ENCODE peak calls at places on chromosomes 13 and 19, in eight cellular contexts. One of them, this sample, is unnamed.

GRCh38 chr19:48182434-48182833 is 12.0 kb downstream of the ZSWIM9 start:
- DNase-seq in DMS79 treated with DMSO at 0.1 percent for 48 hours: no peak
- DNase-seq in stimulated activated CD4-positive, alpha-beta T cell treated with anti-CD3 and anti-CD28 coated beads, Interleukin-1b, Interleukin-23, amount 100 ng/mL, for 1 hour: no peak
- DNase-seq in thoracic aorta: no peak
- DNase-seq in dermis blood vessel endothelial cell: no peak
- DNase-seq in hypothalamus: no peak
- DNase-seq in T1000: no peak
- DNase-seq in C1 segment of cervical spinal cord: no peak
- DNase-seq in this sample: no peak

GRCh38 chr13:33466262-33466661 is 180.7 kb upstream of the STARD13 start:
- DNase-seq in thoracic aorta: no peak
- DNase-seq in T1000: no peak
- DNase-seq in DMS79 treated with DMSO at 0.1 percent for 48 hours: no peak
- DNase-seq in stimulated activated CD4-positive, alpha-beta T cell treated with anti-CD3 and anti-CD28 coated beads, Interleukin-1b, Interleukin-23, amount 100 ng/mL, for 1 hour: no peak
- DNase-seq in C1 segment of cervical spinal cord: no peak
- DNase-seq in hypothalamus: no peak
- DNase-seq in dermis blood vessel endothelial cell: peak
- DNase-seq in this sample: no peak

GRCh38 chr13:50126378-50127016 is 111.3 kb downstream of the KCNRG start:
- DNase-seq in DMS79 treated with DMSO at 0.1 percent for 48 hours: peak
- DNase-seq in T1000: no peak
- DNase-seq in thoracic aorta: no peak
- DNase-seq in stimulated activated CD4-positive, alpha-beta T cell treated with anti-CD3 and anti-CD28 coated beads, Interleukin-1b, Interleukin-23, amount 100 ng/mL, for 1 hour: no peak
- DNase-seq in C1 segment of cervical spinal cord: no peak
- DNase-seq in hypothalamus: no peak
- DNase-seq in dermis blood vessel endothelial cell: peak
- DNase-seq in this sample: peak

GRCh38 chr19:5090780-5091575 is 122.1 kb downstream of the KDM4B start:
- DNase-seq in hypothalamus: no peak
- DNase-seq in dermis blood vessel endothelial cell: no peak
- DNase-seq in thoracic aorta: no peak
- DNase-seq in T1000: no peak
- DNase-seq in DMS79 treated with DMSO at 0.1 percent for 48 hours: peak
- DNase-seq in stimulated activated CD4-positive, alpha-beta T cell treated with anti-CD3 and anti-CD28 coated beads, Interleukin-1b, Interleukin-23, amount 100 ng/mL, for 1 hour: no peak
- DNase-seq in C1 segment of cervical spinal cord: peak
- DNase-seq in this sample: no peak

GRCh38 chr13:113843063-113843654 is 20.7 kb downstream of the GAS6 start:
- DNase-seq in dermis blood vessel endothelial cell: no peak
- DNase-seq in thoracic aorta: no peak
- DNase-seq in T1000: no peak
- DNase-seq in C1 segment of cervical spinal cord: no peak
- DNase-seq in DMS79 treated with DMSO at 0.1 percent for 48 hours: no peak
- DNase-seq in stimulated activated CD4-positive, alpha-beta T cell treated with anti-CD3 and anti-CD28 coated beads, Interleukin-1b, Interleukin-23, amount 100 ng/mL, for 1 hour: no peak
- DNase-seq in hypothalamus: no peak
- DNase-seq in this sample: peak

GRCh38 chr13:97853550-97853949 is 99.9 kb upstream of the IPO5 start:
- DNase-seq in stimulated activated CD4-positive, alpha-beta T cell treated with anti-CD3 and anti-CD28 coated beads, Interleukin-1b, Interleukin-23, amount 100 ng/mL, for 1 hour: no peak
- DNase-seq in T1000: no peak
- DNase-seq in DMS79 treated with DMSO at 0.1 percent for 48 hours: no peak
- DNase-seq in dermis blood vessel endothelial cell: no peak
- DNase-seq in thoracic aorta: no peak
- DNase-seq in hypothalamus: no peak
- DNase-seq in C1 segment of cervical spinal cord: no peak
- DNase-seq in this sample: no peak

GRCh38 chr13:101230271-101230890 is 185.9 kb downstream of the NALCN start:
- DNase-seq in DMS79 treated with DMSO at 0.1 percent for 48 hours: no peak
- DNase-seq in hypothalamus: no peak
- DNase-seq in C1 segment of cervical spinal cord: no peak
- DNase-seq in dermis blood vessel endothelial cell: no peak
- DNase-seq in stimulated activated CD4-positive, alpha-beta T cell treated with anti-CD3 and anti-CD28 coated beads, Interleukin-1b, Interleukin-23, amount 100 ng/mL, for 1 hour: no peak
- DNase-seq in thoracic aorta: no peak
- DNase-seq in T1000: no peak
- DNase-seq in this sample: no peak

GRCh38 chr13:70311175-70311574 is 202.9 kb upstream of the KLHL1 start:
- DNase-seq in stimulated activated CD4-positive, alpha-beta T cell treated with anti-CD3 and anti-CD28 coated beads, Interleukin-1b, Interleukin-23, amount 100 ng/mL, for 1 hour: no peak
- DNase-seq in hypothalamus: no peak
- DNase-seq in dermis blood vessel endothelial cell: no peak
- DNase-seq in DMS79 treated with DMSO at 0.1 percent for 48 hours: no peak
- DNase-seq in thoracic aorta: no peak
- DNase-seq in T1000: no peak
- DNase-seq in C1 segment of cervical spinal cord: no peak
- DNase-seq in this sample: no peak

GRCh38 chr19:29690842-29691241 is 24.2 kb downstream of the C19orf12 start:
- DNase-seq in T1000: peak
- DNase-seq in DMS79 treated with DMSO at 0.1 percent for 48 hours: no peak
- DNase-seq in dermis blood vessel endothelial cell: peak
- DNase-seq in C1 segment of cervical spinal cord: no peak
- DNase-seq in hypothalamus: no peak
- DNase-seq in stimulated activated CD4-positive, alpha-beta T cell treated with anti-CD3 and anti-CD28 coated beads, Interleukin-1b, Interleukin-23, amount 100 ng/mL, for 1 hour: no peak
- DNase-seq in thoracic aorta: no peak
- DNase-seq in this sample: no peak

GRCh38 chr19:48095637-48096175 is 14.9 kb downstream of the PLA2G4C start:
- DNase-seq in thoracic aorta: no peak
- DNase-seq in C1 segment of cervical spinal cord: no peak
- DNase-seq in dermis blood vessel endothelial cell: no peak
- DNase-seq in hypothalamus: no peak
- DNase-seq in T1000: no peak
- DNase-seq in stimulated activated CD4-positive, alpha-beta T cell treated with anti-CD3 and anti-CD28 coated beads, Interleukin-1b, Interleukin-23, amount 100 ng/mL, for 1 hour: no peak
- DNase-seq in DMS79 treated with DMSO at 0.1 percent for 48 hours: no peak
- DNase-seq in this sample: no peak

GRCh38 chr13:101415358-101416174 is 742 bp downstream of the NALCN start:
- DNase-seq in T1000: no peak
- DNase-seq in hypothalamus: peak
- DNase-seq in dermis blood vessel endothelial cell: peak
- DNase-seq in stimulated activated CD4-positive, alpha-beta T cell treated with anti-CD3 and anti-CD28 coated beads, Interleukin-1b, Interleukin-23, amount 100 ng/mL, for 1 hour: no peak
- DNase-seq in C1 segment of cervical spinal cord: peak
- DNase-seq in thoracic aorta: no peak
- DNase-seq in DMS79 treated with DMSO at 0.1 percent for 48 hours: peak
- DNase-seq in this sample: no peak

GRCh38 chr19:42051166-42052115 is 18.6 kb downstream of the GRIK5 start:
- DNase-seq in T1000: no peak
- DNase-seq in dermis blood vessel endothelial cell: no peak
- DNase-seq in DMS79 treated with DMSO at 0.1 percent for 48 hours: peak
- DNase-seq in C1 segment of cervical spinal cord: no peak
- DNase-seq in thoracic aorta: no peak
- DNase-seq in hypothalamus: no peak
- DNase-seq in stimulated activated CD4-positive, alpha-beta T cell treated with anti-CD3 and anti-CD28 coated beads, Interleukin-1b, Interleukin-23, amount 100 ng/mL, for 1 hour: no peak
- DNase-seq in this sample: no peak

GRCh38 chr19:12918253-12918652 is 840 bp downstream of the SYCE2 start:
- DNase-seq in stimulated activated CD4-positive, alpha-beta T cell treated with anti-CD3 and anti-CD28 coated beads, Interleukin-1b, Interleukin-23, amount 100 ng/mL, for 1 hour: no peak
- DNase-seq in T1000: no peak
- DNase-seq in C1 segment of cervical spinal cord: no peak
- DNase-seq in dermis blood vessel endothelial cell: no peak
- DNase-seq in thoracic aorta: no peak
- DNase-seq in hypothalamus: no peak
- DNase-seq in DMS79 treated with DMSO at 0.1 percent for 48 hours: no peak
- DNase-seq in this sample: no peak

GRCh38 chr19:3042545-3043267 is 13.6 kb upstream of the TLE2 start:
- DNase-seq in hypothalamus: no peak
- DNase-seq in stimulated activated CD4-positive, alpha-beta T cell treated with anti-CD3 and anti-CD28 coated beads, Interleukin-1b, Interleukin-23, amount 100 ng/mL, for 1 hour: no peak
- DNase-seq in dermis blood vessel endothelial cell: no peak
- DNase-seq in C1 segment of cervical spinal cord: no peak
- DNase-seq in thoracic aorta: no peak
- DNase-seq in DMS79 treated with DMSO at 0.1 percent for 48 hours: no peak
- DNase-seq in T1000: no peak
- DNase-seq in this sample: no peak

GRCh38 chr13:62123409-62123808 is 707.8 kb upstream of the PCDH20 start:
- DNase-seq in hypothalamus: no peak
- DNase-seq in DMS79 treated with DMSO at 0.1 percent for 48 hours: no peak
- DNase-seq in stimulated activated CD4-positive, alpha-beta T cell treated with anti-CD3 and anti-CD28 coated beads, Interleukin-1b, Interleukin-23, amount 100 ng/mL, for 1 hour: no peak
- DNase-seq in thoracic aorta: no peak
- DNase-seq in T1000: no peak
- DNase-seq in C1 segment of cervical spinal cord: no peak
- DNase-seq in dermis blood vessel endothelial cell: no peak
- DNase-seq in this sample: no peak

GRCh38 chr19:10580979-10581631 is 6.0 kb downstream of the AP1M2 start:
- DNase-seq in thoracic aorta: peak
- DNase-seq in stimulated activated CD4-positive, alpha-beta T cell treated with anti-CD3 and anti-CD28 coated beads, Interleukin-1b, Interleukin-23, amount 100 ng/mL, for 1 hour: peak
- DNase-seq in T1000: peak
- DNase-seq in C1 segment of cervical spinal cord: peak
- DNase-seq in hypothalamus: peak
- DNase-seq in DMS79 treated with DMSO at 0.1 percent for 48 hours: peak
- DNase-seq in dermis blood vessel endothelial cell: peak
- DNase-seq in this sample: peak

GRCh38 chr19:49890349-49891311 is 6.1 kb downstream of the IL4I1 start:
- DNase-seq in hypothalamus: no peak
- DNase-seq in dermis blood vessel endothelial cell: no peak
- DNase-seq in thoracic aorta: no peak
- DNase-seq in stimulated activated CD4-positive, alpha-beta T cell treated with anti-CD3 and anti-CD28 coated beads, Interleukin-1b, Interleukin-23, amount 100 ng/mL, for 1 hour: peak
- DNase-seq in C1 segment of cervical spinal cord: no peak
- DNase-seq in DMS79 treated with DMSO at 0.1 percent for 48 hours: no peak
- DNase-seq in T1000: no peak
- DNase-seq in this sample: peak

GRCh38 chr19:27758626-27759505 is 1454.1 kb downstream of the UQCRFS1 start:
- DNase-seq in T1000: no peak
- DNase-seq in hypothalamus: no peak
- DNase-seq in C1 segment of cervical spinal cord: no peak
- DNase-seq in DMS79 treated with DMSO at 0.1 percent for 48 hours: no peak
- DNase-seq in thoracic aorta: no peak
- DNase-seq in dermis blood vessel endothelial cell: no peak
- DNase-seq in stimulated activated CD4-positive, alpha-beta T cell treated with anti-CD3 and anti-CD28 coated beads, Interleukin-1b, Interleukin-23, amount 100 ng/mL, for 1 hour: no peak
- DNase-seq in this sample: no peak

GRCh38 chr13:107276936-107277335 is 709.0 kb upstream of the ARGLU1 start:
- DNase-seq in dermis blood vessel endothelial cell: peak
- DNase-seq in stimulated activated CD4-positive, alpha-beta T cell treated with anti-CD3 and anti-CD28 coated beads, Interleukin-1b, Interleukin-23, amount 100 ng/mL, for 1 hour: no peak
- DNase-seq in C1 segment of cervical spinal cord: no peak
- DNase-seq in T1000: no peak
- DNase-seq in hypothalamus: no peak
- DNase-seq in thoracic aorta: no peak
- DNase-seq in DMS79 treated with DMSO at 0.1 percent for 48 hours: no peak
- DNase-seq in this sample: no peak

GRCh38 chr13:87527036-87527435 is 144.1 kb upstream of the SLITRK5 start:
- DNase-seq in T1000: no peak
- DNase-seq in stimulated activated CD4-positive, alpha-beta T cell treated with anti-CD3 and anti-CD28 coated beads, Interleukin-1b, Interleukin-23, amount 100 ng/mL, for 1 hour: no peak
- DNase-seq in hypothalamus: no peak
- DNase-seq in C1 segment of cervical spinal cord: no peak
- DNase-seq in DMS79 treated with DMSO at 0.1 percent for 48 hours: no peak
- DNase-seq in thoracic aorta: no peak
- DNase-seq in dermis blood vessel endothelial cell: no peak
- DNase-seq in this sample: no peak

GRCh38 chr19:39218230-39219007 is 14.4 kb upstream of the SYCN start:
- DNase-seq in T1000: no peak
- DNase-seq in thoracic aorta: no peak
- DNase-seq in C1 segment of cervical spinal cord: no peak
- DNase-seq in dermis blood vessel endothelial cell: no peak
- DNase-seq in hypothalamus: no peak
- DNase-seq in stimulated activated CD4-positive, alpha-beta T cell treated with anti-CD3 and anti-CD28 coated beads, Interleukin-1b, Interleukin-23, amount 100 ng/mL, for 1 hour: no peak
- DNase-seq in DMS79 treated with DMSO at 0.1 percent for 48 hours: no peak
- DNase-seq in this sample: no peak

GRCh38 chr19:31110331-31110730 is 238.9 kb downstream of the TSHZ3 start:
- DNase-seq in C1 segment of cervical spinal cord: no peak
- DNase-seq in DMS79 treated with DMSO at 0.1 percent for 48 hours: peak
- DNase-seq in hypothalamus: no peak
- DNase-seq in thoracic aorta: no peak
- DNase-seq in dermis blood vessel endothelial cell: no peak
- DNase-seq in stimulated activated CD4-positive, alpha-beta T cell treated with anti-CD3 and anti-CD28 coated beads, Interleukin-1b, Interleukin-23, amount 100 ng/mL, for 1 hour: no peak
- DNase-seq in T1000: no peak
- DNase-seq in this sample: no peak

GRCh38 chr19:15299568-15300409 is 32.5 kb downstream of the BRD4 start:
- DNase-seq in dermis blood vessel endothelial cell: no peak
- DNase-seq in thoracic aorta: no peak
- DNase-seq in DMS79 treated with DMSO at 0.1 percent for 48 hours: no peak
- DNase-seq in C1 segment of cervical spinal cord: no peak
- DNase-seq in stimulated activated CD4-positive, alpha-beta T cell treated with anti-CD3 and anti-CD28 coated beads, Interleukin-1b, Interleukin-23, amount 100 ng/mL, for 1 hour: no peak
- DNase-seq in T1000: no peak
- DNase-seq in hypothalamus: no peak
- DNase-seq in this sample: no peak

GRCh38 chr19:8021374-8021773 is 15.9 kb upstream of the ELAVL1 start:
- DNase-seq in C1 segment of cervical spinal cord: no peak
- DNase-seq in hypothalamus: no peak
- DNase-seq in thoracic aorta: no peak
- DNase-seq in stimulated activated CD4-positive, alpha-beta T cell treated with anti-CD3 and anti-CD28 coated beads, Interleukin-1b, Interleukin-23, amount 100 ng/mL, for 1 hour: no peak
- DNase-seq in T1000: no peak
- DNase-seq in DMS79 treated with DMSO at 0.1 percent for 48 hours: no peak
- DNase-seq in dermis blood vessel endothelial cell: no peak
- DNase-seq in this sample: no peak

GRCh38 chr13:69374036-69374435 is 733.6 kb upstream of the ATXN8OS start:
- DNase-seq in hypothalamus: no peak
- DNase-seq in T1000: no peak
- DNase-seq in stimulated activated CD4-positive, alpha-beta T cell treated with anti-CD3 and anti-CD28 coated beads, Interleukin-1b, Interleukin-23, amount 100 ng/mL, for 1 hour: no peak
- DNase-seq in dermis blood vessel endothelial cell: no peak
- DNase-seq in thoracic aorta: no peak
- DNase-seq in C1 segment of cervical spinal cord: no peak
- DNase-seq in DMS79 treated with DMSO at 0.1 percent for 48 hours: no peak
- DNase-seq in this sample: no peak

GRCh38 chr19:18610245-18610555 is 2.5 kb upstream of the TMEM59L start:
- DNase-seq in C1 segment of cervical spinal cord: no peak
- DNase-seq in hypothalamus: no peak
- DNase-seq in T1000: no peak
- DNase-seq in thoracic aorta: no peak
- DNase-seq in stimulated activated CD4-positive, alpha-beta T cell treated with anti-CD3 and anti-CD28 coated beads, Interleukin-1b, Interleukin-23, amount 100 ng/mL, for 1 hour: no peak
- DNase-seq in dermis blood vessel endothelial cell: no peak
- DNase-seq in DMS79 treated with DMSO at 0.1 percent for 48 hours: no peak
- DNase-seq in this sample: no peak

GRCh38 chr19:30332445-30333234 is 39.5 kb upstream of the ZNF536 start:
- DNase-seq in dermis blood vessel endothelial cell: no peak
- DNase-seq in stimulated activated CD4-positive, alpha-beta T cell treated with anti-CD3 and anti-CD28 coated beads, Interleukin-1b, Interleukin-23, amount 100 ng/mL, for 1 hour: no peak
- DNase-seq in T1000: no peak
- DNase-seq in C1 segment of cervical spinal cord: no peak
- DNase-seq in hypothalamus: no peak
- DNase-seq in thoracic aorta: no peak
- DNase-seq in DMS79 treated with DMSO at 0.1 percent for 48 hours: no peak
- DNase-seq in this sample: no peak

GRCh38 chr19:41968751-41969150 is 9.6 kb upstream of the RABAC1 start:
- DNase-seq in T1000: no peak
- DNase-seq in stimulated activated CD4-positive, alpha-beta T cell treated with anti-CD3 and anti-CD28 coated beads, Interleukin-1b, Interleukin-23, amount 100 ng/mL, for 1 hour: no peak
- DNase-seq in dermis blood vessel endothelial cell: no peak
- DNase-seq in DMS79 treated with DMSO at 0.1 percent for 48 hours: no peak
- DNase-seq in C1 segment of cervical spinal cord: no peak
- DNase-seq in hypothalamus: no peak
- DNase-seq in thoracic aorta: no peak
- DNase-seq in this sample: no peak

This sample was measured in mucosa of descending colon.